ENCODE peak calls at places on chromosomes 16 and 17, in eight cellular contexts. E, P, Q, C, M, Y, L and I are unnamed samples.
A peak's percentile ranks its signal among the peaks of the same experiment; 100 is the strongest.

GRCh38 chr16:84742561-84743200 is 42.9 kb downstream of the USP10 start:
- DNase-seq in E (no peak), P (no peak), Q (no peak), C (no peak), M (no peak), Y (no peak), L (no peak), I (no peak)

GRCh38 chr17:45353047-45353446 is 36.2 kb upstream of the MAP3K14 start:
- DNase-seq in E (no peak), P (peak; percentile 63), Q (no peak), C (no peak), M (no peak), Y (no peak), L (no peak), I (peak; percentile 12)

GRCh38 chr16:66906916-66907836 is 11.5 kb downstream of the CDH16 start:
- DNase-seq in E (no peak), P (no peak), Q (no peak), C (no peak), M (no peak), Y (no peak), L (no peak), I (no peak)

GRCh38 chr16:27698266-27698665 is 148.3 kb downstream of the KATNIP start:
- DNase-seq in E (no peak), P (no peak), Q (no peak), C (no peak), M (no peak), Y (no peak), L (no peak), I (peak; percentile 23)

GRCh38 chr16:69741951-69742904 is 12.5 kb downstream of the NOB1 start:
- DNase-seq in E (no peak), P (no peak), Q (no peak), C (peak; percentile 61), M (peak; percentile 87), Y (no peak), L (peak; percentile 16), I (peak; percentile 72)

GRCh38 chr17:74368341-74369152 is 1.2 kb downstream of the GPR142 start:
- DNase-seq in E (peak; percentile 46), P (peak; percentile 87), Q (peak; percentile 46), C (peak; percentile 42), M (peak; percentile 74), Y (no peak), L (peak; percentile 35), I (peak; percentile 79)

GRCh38 chr16:72848045-72848410 is 199.9 kb downstream of the ZFHX3 start:
- DNase-seq in E (no peak), P (no peak), Q (no peak), C (no peak), M (no peak), Y (no peak), L (no peak), I (no peak)

GRCh38 chr17:34382586-34383224 is 19.7 kb upstream of the CCL1 start:
- DNase-seq in E (no peak), P (no peak), Q (no peak), C (no peak), M (no peak), Y (no peak), L (no peak), I (no peak)

GRCh38 chr17:19978206-19978802 is 676 bp upstream of the AKAP10 start:
- DNase-seq in E (peak; percentile 3), P (peak; percentile 73), Q (no peak), C (no peak), M (peak; percentile 47), Y (no peak), L (no peak), I (peak; percentile 25)

GRCh38 chr16:66899945-66900688 is 18.6 kb downstream of the CDH16 start:
- DNase-seq in E (peak; percentile 51), P (no peak), Q (peak; percentile 43), C (peak; percentile 81), M (peak; percentile 85), Y (no peak), L (peak; percentile 79), I (no peak)

GRCh38 chr17:66767164-66767933 is 67.6 kb upstream of the CACNG5 start:
- DNase-seq in E (no peak), P (no peak), Q (no peak), C (no peak), M (no peak), Y (no peak), L (no peak), I (no peak)

GRCh38 chr17:50270430-50271172 is 3.7 kb upstream of the TMEM92 start:
- DNase-seq in E (peak; percentile 90), P (no peak), Q (no peak), C (no peak), M (peak; percentile 55), Y (peak; percentile 69), L (peak; percentile 81), I (no peak)

GRCh38 chr16:84055366-84055765 is 12.8 kb upstream of the SLC38A8 start:
- DNase-seq in E (no peak), P (peak; percentile 3), Q (no peak), C (no peak), M (no peak), Y (no peak), L (no peak), I (no peak)

GRCh38 chr16:26830716-26831115 is 236.0 kb upstream of the C16orf82 start:
- DNase-seq in E (no peak), P (no peak), Q (no peak), C (no peak), M (no peak), Y (peak; percentile 15), L (no peak), I (no peak)